ENCODE peak calls at places on chromosomes 16 and 17, in nine cellular contexts. Z is EL; P is lower lobe of right lung; U is activated CD8-positive, alpha-beta memory T cell treated with anti-CD3 and anti-CD28 coated beads for 24 hours; R is NCI-H524; Q is GM12892; V is psoas muscle; O is NCI-H1048; J is stimulated activated CD4-positive, alpha-beta T cell treated with anti-CD3 and anti-CD28 coated beads, Interleukin-2, amount 100 ng/mL, for 4 hours. K is an unnamed sample.

GRCh38 chr16:22220714-22221113 is 14.6 kb downstream of the EEF2K start:
- DNase-seq in R (no peak), Q (no peak), U (no peak), O (no peak), V (peak), J (no peak), Z (no peak), P (no peak), K (peak)

GRCh38 chr16:67647111-67647651 is 2.2 kb downstream of the CARMIL2 start:
- DNase-seq in U (peak), V (no peak), P (peak), Q (no peak), Z (no peak), R (no peak), O (no peak), J (no peak), K (peak)

GRCh38 chr16:9996191-9996590 is 186.0 kb downstream of the GRIN2A start:
- DNase-seq in P (no peak), R (no peak), V (no peak), O (no peak), Z (no peak), Q (no peak), J (no peak), U (no peak), K (no peak)

GRCh38 chr17:32551186-32551955 is 64.6 kb downstream of the CDK5R1 start:
- DNase-seq in V (no peak), P (no peak), Q (no peak), J (no peak), Z (peak), U (no peak), O (no peak), R (no peak), K (no peak)

GRCh38 chr17:2837147-2837561 is 40.9 kb downstream of the RAP1GAP2 start:
- DNase-seq in P (no peak), O (no peak), R (no peak), U (peak), Q (no peak), V (no peak), Z (no peak), J (peak), K (no peak)

GRCh38 chr17:39739020-39739884 is 1.5 kb downstream of the GRB7 start:
- DNase-seq in P (peak), Q (no peak), J (no peak), V (no peak), U (no peak), Z (peak), O (no peak), R (no peak), K (no peak)

GRCh38 chr17:38745545-38745944 is 2.6 kb downstream of the PCGF2 start:
- DNase-seq in V (no peak), R (peak), P (no peak), U (no peak), Z (no peak), O (no peak), J (no peak), Q (no peak), K (peak)

GRCh38 chr16:12535535-12536411 is 267.9 kb downstream of the CPPED1 start:
- DNase-seq in Z (no peak), R (no peak), Q (peak), O (no peak), J (no peak), V (no peak), U (peak), P (no peak), K (peak)

GRCh38 chr17:82370471-82371332 is 863 bp upstream of the UTS2R start:
- DNase-seq in O (no peak), V (no peak), Q (peak), P (peak), R (peak), Z (peak), U (no peak), J (peak), K (no peak)

GRCh38 chr16:13049688-13050087 is 148.3 kb downstream of the SHISA9 start:
- DNase-seq in Q (no peak), R (no peak), V (no peak), O (no peak), U (no peak), Z (no peak), P (no peak), J (no peak), K (no peak)

GRCh38 chr17:4276514-4276913 is 12.7 kb upstream of the ANKFY1 start:
- DNase-seq in P (no peak), J (no peak), Q (no peak), R (no peak), U (no peak), V (no peak), O (no peak), Z (no peak), K (no peak)

GRCh38 chr16:31084584-31085298 is 4.0 kb downstream of the PRSS53 start:
- DNase-seq in J (no peak), Q (no peak), O (no peak), P (no peak), R (no peak), U (no peak), V (no peak), Z (no peak), K (no peak)

GRCh38 chr16:29306953-29307597 is 99.4 kb downstream of the NPIPB11 start:
- DNase-seq in J (no peak), U (no peak), V (no peak), Q (no peak), P (no peak), Z (peak), R (no peak), O (no peak), K (no peak)

GRCh38 chr16:73002836-73003235 is 45.1 kb downstream of the ZFHX3 start:
- DNase-seq in Z (peak), P (no peak), R (no peak), U (no peak), V (no peak), Q (no peak), O (no peak), J (no peak), K (no peak)

GRCh38 chr17:1379208-1379929 is 20.7 kb downstream of the YWHAE start:
- DNase-seq in R (no peak), O (no peak), Z (no peak), J (no peak), Q (no peak), V (no peak), P (no peak), U (no peak), K (no peak)

GRCh38 chr16:83212301-83212841 is 585.6 kb downstream of the CDH13 start:
- DNase-seq in V (no peak), Z (no peak), J (no peak), O (no peak), U (no peak), R (no peak), Q (no peak), P (no peak), K (no peak)

GRCh38 chr17:40023590-40024292 is 8.5 kb downstream of the CSF3 start:
- DNase-seq in R (no peak), U (no peak), P (peak), J (no peak), O (no peak), Z (peak), V (no peak), Q (no peak), K (peak)

GRCh38 chr17:2462481-2462880 is 49.2 kb downstream of the METTL16 start:
- DNase-seq in V (no peak), P (no peak), R (peak), Q (no peak), J (no peak), U (no peak), O (no peak), Z (no peak), K (no peak)

GRCh38 chr17:48892940-48893645 is 506 bp downstream of the ATP5MC1 start:
- DNase-seq in Q (no peak), R (peak), U (no peak), O (no peak), P (no peak), V (no peak), J (no peak), Z (no peak), K (no peak)

GRCh38 chr17:38667099-38667786 is 7.5 kb downstream of the EPOP start:
- DNase-seq in O (no peak), Q (peak), R (peak), P (peak), U (peak), Z (peak), V (peak), J (peak), K (peak)

GRCh38 chr17:30344283-30345088 is 10.6 kb upstream of the TMIGD1 start:
- DNase-seq in Z (no peak), U (peak), V (no peak), O (no peak), Q (no peak), J (no peak), P (peak), R (no peak), K (peak)

GRCh38 chr17:69466451-69466850 is 52.0 kb downstream of the MAP2K6 start:
- DNase-seq in R (no peak), J (no peak), O (no peak), Z (no peak), V (no peak), Q (no peak), U (no peak), P (no peak), K (no peak)

GRCh38 chr16:49287572-49287971 is 5.9 kb upstream of the CBLN1 start:
- DNase-seq in P (no peak), J (no peak), V (no peak), Z (no peak), R (no peak), O (no peak), Q (no peak), U (no peak), K (no peak)

GRCh38 chr17:79353548-79353947 is 257.3 kb downstream of the RBFOX3 start:
- DNase-seq in O (no peak), Z (no peak), P (no peak), V (no peak), R (no peak), J (no peak), Q (no peak), U (no peak), K (no peak)

GRCh38 chr17:29526322-29526721 is 40.5 kb downstream of the ABHD15 start:
- DNase-seq in Z (no peak), Q (no peak), O (no peak), J (no peak), U (no peak), R (no peak), V (no peak), P (no peak), K (no peak)

GRCh38 chr17:9074106-9074505 is 52.8 kb downstream of the NTN1 start:
- DNase-seq in Z (no peak), R (no peak), V (peak), J (no peak), P (no peak), O (no peak), Q (no peak), U (no peak), K (peak)

GRCh38 chr17:16351831-16352230 is 1.4 kb downstream of the CENPV start:
- DNase-seq in Q (no peak), J (no peak), V (no peak), U (no peak), R (no peak), P (no peak), Z (peak), O (no peak), K (no peak)

GRCh38 chr17:68709995-68710780 is 109.0 kb upstream of the FAM20A start:
- DNase-seq in P (no peak), V (no peak), Q (no peak), U (no peak), J (no peak), O (no peak), Z (peak), R (no peak), K (no peak)

GRCh38 chr17:49230636-49231562 is at the start of gene PHOSPHO1:
- DNase-seq in J (peak), U (peak), R (peak), V (peak), Q (peak), O (peak), P (peak), Z (peak), K (peak)

GRCh38 chr16:63745456-63745855 is 1376.4 kb downstream of the CDH11 start:
- DNase-seq in O (no peak), Q (no peak), P (no peak), U (no peak), J (no peak), R (no peak), Z (no peak), V (no peak), K (no peak)

GRCh38 chr17:57541472-57542394 is 203.4 kb downstream of the CCDC182 start:
- DNase-seq in Z (peak), P (no peak), Q (no peak), J (no peak), V (peak), O (no peak), R (no peak), U (no peak), K (peak)

GRCh38 chr17:3879181-3879580 is 13.7 kb downstream of the CAMKK1 start:
- DNase-seq in Q (no peak), J (no peak), Z (peak), U (no peak), V (peak), P (no peak), R (peak), O (no peak), K (peak)

GRCh38 chr16:80828495-80828894 is 24.1 kb upstream of the CDYL2 start:
- DNase-seq in Z (no peak), Q (no peak), R (no peak), U (no peak), P (no peak), O (no peak), J (no peak), V (no peak), K (no peak)

GRCh38 chr16:3953728-3954410 is 73.4 kb upstream of the CREBBP start:
- DNase-seq in Z (no peak), U (no peak), O (no peak), R (no peak), P (no peak), Q (no peak), V (no peak), J (no peak), K (no peak)

GRCh38 chr17:40915199-40915661 is 22.2 kb downstream of the KRT23 start:
- DNase-seq in U (no peak), P (no peak), J (no peak), O (no peak), R (no peak), V (no peak), Q (no peak), Z (peak), K (no peak)

GRCh38 chr16:85735225-85735722 is 15.6 kb downstream of the C16orf74 start:
- DNase-seq in Z (no peak), R (no peak), U (peak), J (no peak), P (no peak), O (no peak), V (no peak), Q (peak), K (no peak)